ENCODE peak calls at places on chromosomes 4 and X, in four cellular contexts. N is HL-60, L is islet precursor cell, J is MV-4-11. V is an unnamed sample.

GRCh38 chrX:122572461-122572860 is 611.6 kb upstream of the GRIA3 start:
- DNase-seq in N (no peak), L (no peak), J (no peak), V (no peak)

GRCh38 chr4:149823770-149824221 is 8.2 kb upstream of the IQCM start:
- DNase-seq in N (no peak), L (no peak), J (no peak), V (no peak)

GRCh38 chrX:3527166-3527565 is 180.7 kb upstream of the MXRA5 start:
- DNase-seq in N (no peak), L (no peak), J (no peak), V (no peak)

GRCh38 chr4:91826186-91826585 is 477.6 kb upstream of the GRID2 start:
- DNase-seq in N (no peak), L (peak), J (no peak), V (no peak)

GRCh38 chr4:74374561-74375327 is 9.8 kb downstream of the EREG start:
- DNase-seq in N (peak), L (no peak), J (peak), V (no peak)

GRCh38 chrX:42096262-42096939 is 173.0 kb upstream of the CASK start:
- DNase-seq in N (no peak), L (peak), J (no peak), V (no peak)

GRCh38 chrX:131170148-131170547 is 112.0 kb downstream of the ARHGAP36 start:
- DNase-seq in N (no peak), L (no peak), J (no peak), V (no peak)

GRCh38 chr4:82223715-82224114 is 150.1 kb downstream of the HNRNPD start:
- DNase-seq in N (peak), L (no peak), J (peak), V (peak)

GRCh38 chrX:106863697-106864096 is 39.4 kb downstream of the RIPPLY1 start:
- DNase-seq in N (no peak), L (no peak), J (no peak), V (no peak)

GRCh38 chrX:15781964-15782711 is 8.1 kb upstream of the ZRSR2 start:
- DNase-seq in N (no peak), L (no peak), J (peak), V (no peak)

GRCh38 chrX:14964500-14964899 is 91.3 kb downstream of the MOSPD2 start:
- DNase-seq in N (no peak), L (no peak), J (no peak), V (no peak)

GRCh38 chr4:184355111-184355604 is 119.2 kb downstream of the IRF2 start:
- DNase-seq in N (peak), L (no peak), J (peak), V (peak)

V was measured in GDM1.